ENCODE peak calls at places on chromosomes 4 and X, in four cellular contexts. K, O, Y and F are unnamed samples.

GRCh38 chr4:100635899-100636298 is 118.1 kb upstream of the EMCN start:
- DNase-seq in Y (no peak), O (no peak), K (no peak), F (no peak)

GRCh38 chr4:9602389-9602914 is 158.2 kb downstream of the DEFB131A start:
- DNase-seq in Y (no peak), O (no peak), K (no peak), F (no peak)

GRCh38 chr4:174528226-174528625 is 5.9 kb upstream of the HPGD start:
- DNase-seq in O (no peak), K (no peak), Y (no peak), F (no peak)

GRCh38 chr4:140718240-140718639 is 37.9 kb downstream of the TBC1D9 start:
- DNase-seq in Y (no peak), O (no peak), K (no peak), F (no peak)

GRCh38 chrX:72128881-72129280 is 2.8 kb downstream of the RTL5 start:
- DNase-seq in O (peak; percentile 36), Y (no peak), K (no peak), F (no peak)

GRCh38 chrX:47129879-47130358 is 14.6 kb downstream of the NDUFB11 start:
- DNase-seq in Y (no peak), K (no peak), O (no peak), F (peak; percentile 21)

GRCh38 chr4:24174622-24175021 is 284.8 kb upstream of the PPARGC1A start:
- DNase-seq in O (no peak), Y (no peak), K (no peak), F (no peak)

GRCh38 chr4:32073542-32073941 is 1353.4 kb downstream of the PCDH7 start:
- DNase-seq in K (no peak), O (no peak), Y (no peak), F (no peak)

GRCh38 chrX:24646745-24647182 is 383 bp downstream of the PCYT1B start:
- DNase-seq in K (no peak), Y (no peak), O (no peak), F (no peak)

GRCh38 chr4:95910749-95911148 is 70.9 kb downstream of the PDHA2 start:
- DNase-seq in Y (no peak), O (no peak), K (no peak), F (no peak)

GRCh38 chr4:170853422-170854021 is 763.8 kb upstream of the AADAT start:
- DNase-seq in Y (peak; percentile 44), K (peak; percentile 22), O (peak; percentile 38), F (no peak)

GRCh38 chr4:42642136-42642797 is 14.6 kb downstream of the ATP8A1 start:
- DNase-seq in Y (no peak), O (no peak), K (no peak), F (no peak)

GRCh38 chr4:106614446-106614845 is 245.9 kb upstream of the GIMD1 start:
- DNase-seq in K (no peak), O (no peak), Y (no peak), F (no peak)

GRCh38 chrX:13428055-13428786 is 108.4 kb upstream of the ATXN3L start:
- DNase-seq in K (no peak), O (no peak), Y (no peak), F (no peak)

GRCh38 chrX:48045410-48046311 is 25.8 kb downstream of the ZNF630 start:
- DNase-seq in O (no peak), K (no peak), Y (peak; percentile 14), F (no peak)

GRCh38 chr4:2930135-2930805 is 32.9 kb downstream of the NOP14 start:
- DNase-seq in K (no peak), O (no peak), Y (no peak), F (no peak)